ENCODE peak calls at places on chromosomes 2 and 18, in seven cellular contexts. K is heart left ventricle, C is fibroblast of mammary gland, F is Peyer's patch, E is stomach, W is nephron progenitor cell, S is cardiac fibroblast. Z is an unnamed sample.

GRCh38 chr2:199462167-199462976 is 4.6 kb upstream of the SATB2 start:
- DNase-seq in K (no peak), C (no peak), F (no peak), E (no peak), W (peak), S (no peak), Z (no peak)

GRCh38 chr2:70964596-70965386 is 13.6 kb upstream of the ANKRD53 start:
- DNase-seq in K (peak), C (peak), F (peak), E (peak), W (peak), S (peak), Z (no peak)

GRCh38 chr2:134144651-134145050 is 109.2 kb upstream of the MGAT5 start:
- DNase-seq in K (no peak), C (no peak), F (no peak), E (no peak), W (no peak), S (no peak), Z (no peak)

GRCh38 chr2:208040199-208041171 is 15.2 kb upstream of the PLEKHM3 start:
- DNase-seq in K (peak), C (peak), F (peak), E (peak), W (peak), S (peak), Z (no peak)

GRCh38 chr2:45709137-45709536 is 57.7 kb downstream of the PRKCE start:
- DNase-seq in K (peak), C (no peak), F (no peak), E (no peak), W (no peak), S (no peak), Z (no peak)

GRCh38 chr2:217356795-217357194 is 496.9 kb upstream of the TNP1 start:
- DNase-seq in K (no peak), C (no peak), F (no peak), E (no peak), W (no peak), S (peak), Z (no peak)

GRCh38 chr18:49441338-49441938 is 19.0 kb downstream of the DYM start:
- DNase-seq in K (no peak), C (no peak), F (no peak), E (no peak), W (no peak), S (no peak), Z (no peak)

GRCh38 chr2:179165356-179166000 is 99.2 kb downstream of the SESTD1 start:
- DNase-seq in K (no peak), C (no peak), F (no peak), E (no peak), W (no peak), S (no peak), Z (no peak)

GRCh38 chr18:44786697-44787096 is 106.0 kb downstream of the SETBP1 start:
- DNase-seq in K (no peak), C (no peak), F (no peak), E (no peak), W (peak), S (no peak), Z (no peak)

GRCh38 chr18:54229660-54230059 is 5.2 kb upstream of the MBD2 start:
- DNase-seq in K (no peak), C (no peak), F (no peak), E (no peak), W (no peak), S (no peak), Z (no peak)

GRCh38 chr2:219835493-219835892 is 208.1 kb downstream of the SLC4A3 start:
- DNase-seq in K (no peak), C (no peak), F (no peak), E (no peak), W (no peak), S (no peak), Z (no peak)

GRCh38 chr2:219831957-219832356 is 204.5 kb downstream of the SLC4A3 start:
- DNase-seq in K (no peak), C (no peak), F (no peak), E (no peak), W (no peak), S (no peak), Z (peak)

GRCh38 chr2:219832904-219833303 is 205.5 kb downstream of the SLC4A3 start:
- DNase-seq in K (no peak), C (no peak), F (no peak), E (no peak), W (no peak), S (no peak), Z (peak)

DNA sequence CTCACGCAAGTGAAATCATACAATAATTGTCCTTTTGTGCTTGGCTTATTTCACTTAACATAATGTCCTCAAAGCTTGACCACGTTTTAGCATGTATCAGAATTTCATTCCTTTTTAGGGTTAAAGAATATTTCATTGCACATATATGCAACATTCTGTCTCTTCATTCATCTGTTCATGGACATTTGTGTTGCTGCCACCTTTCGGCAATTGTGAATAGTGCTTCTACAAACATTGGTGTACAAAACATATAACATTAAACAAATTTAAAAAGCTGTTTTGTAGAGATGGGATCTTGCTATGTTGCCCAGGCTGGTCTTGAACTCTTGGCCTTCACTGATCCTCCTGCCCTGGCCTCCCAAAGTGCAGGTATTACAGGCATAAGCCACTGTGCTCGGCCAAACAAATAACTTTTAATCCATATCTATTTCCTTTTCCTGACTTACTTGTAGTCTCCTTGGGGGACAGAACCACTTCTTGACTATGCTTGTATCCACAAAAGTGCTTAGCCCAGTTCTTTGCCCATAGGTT is 209.3 kb downstream of the SLC4A3 start:
- DNase-seq in K (no peak), C (peak), F (no peak), E (no peak), W (no peak), S (peak), Z (no peak)
- TF ChIP-seq CTCF in K (peak), C (peak), F (no peak), E (no peak), W (no peak), S (peak), Z (no peak)

GRCh38 chr2:8544786-8545631 is 136.8 kb upstream of the ID2 start:
- DNase-seq in K (peak), C (peak), F (peak), E (peak), W (no peak), S (peak), Z (peak)

GRCh38 chr2:8542381-8543064 is 139.3 kb upstream of the ID2 start:
- DNase-seq in K (no peak), C (no peak), F (peak), E (no peak), W (no peak), S (no peak), Z (no peak)

GRCh38 chr2:8544168-8544785 is 137.6 kb upstream of the ID2 start:
- DNase-seq in K (no peak), C (no peak), F (no peak), E (no peak), W (no peak), S (no peak), Z (no peak)

GRCh38 chr2:8543065-8543411 is 138.8 kb upstream of the ID2 start:
- DNase-seq in K (no peak), C (no peak), F (peak), E (no peak), W (no peak), S (no peak), Z (no peak)

GRCh38 chr2:8543412-8544167 is 138.3 kb upstream of the ID2 start:
- DNase-seq in K (peak), C (peak), F (peak), E (peak), W (no peak), S (peak), Z (no peak)
- TF ChIP-seq CTCF in K (no peak), C (no peak), F (no peak), E (no peak), W (no peak), S (no peak), Z (no peak)

DNA sequence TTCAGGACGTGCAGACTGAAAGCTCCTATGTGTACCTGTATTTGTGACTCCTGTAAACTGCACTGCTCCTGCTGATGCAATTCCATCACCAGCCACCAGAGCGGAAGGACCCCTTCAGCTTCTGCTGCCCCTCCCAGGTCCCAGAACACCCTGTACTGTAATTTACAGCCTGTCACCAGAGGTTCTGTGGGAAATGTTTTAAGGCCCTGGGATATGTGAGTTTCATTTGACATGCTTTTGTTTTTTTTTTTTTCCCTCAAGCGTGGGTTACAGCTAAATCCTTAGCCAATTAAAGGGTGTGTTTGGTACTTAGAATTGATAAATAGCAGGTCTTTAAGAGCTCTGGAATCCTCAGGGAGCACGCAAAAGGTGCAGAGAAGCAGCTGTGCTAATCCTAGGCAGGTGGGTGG is 79.4 kb downstream of the KCTD1 start:
- DNase-seq in K (no peak), C (no peak), F (no peak), E (no peak), W (peak), S (no peak), Z (no peak)
- TF ChIP-seq CTCF in K (peak), C (peak), F (peak), E (peak), W (peak), S (peak), Z (no peak)

GRCh38 chr2:43192039-43192438 is 34.4 kb downstream of the ZFP36L2 start:
- DNase-seq in K (no peak), C (no peak), F (no peak), E (no peak), W (no peak), S (no peak), Z (no peak)
- TF ChIP-seq CTCF in K (no peak), C (peak), F (no peak), E (no peak), W (no peak), S (peak), Z (no peak)

GRCh38 chr2:3399829-3400228 is 20.3 kb downstream of the TRAPPC12 start:
- DNase-seq in K (peak), C (no peak), F (no peak), E (no peak), W (no peak), S (peak), Z (no peak)
- TF ChIP-seq CTCF in K (no peak), C (no peak), F (no peak), E (no peak), W (no peak), S (no peak), Z (no peak)

GRCh38 chr2:201120500-201120899 is 4.5 kb downstream of the CFLAR start:
- DNase-seq in K (no peak), C (no peak), F (no peak), E (no peak), W (no peak), S (peak), Z (no peak)
- TF ChIP-seq CTCF in K (no peak), C (no peak), F (no peak), E (no peak), W (no peak), S (no peak), Z (no peak)

GRCh38 chr18:68735498-68736343 is 20.8 kb upstream of the TMX3 start:
- DNase-seq in K (no peak), C (peak), F (no peak), E (no peak), W (no peak), S (peak), Z (no peak)

GRCh38 chr18:68728301-68728700 is 13.4 kb upstream of the TMX3 start:
- DNase-seq in K (no peak), C (no peak), F (no peak), E (no peak), W (no peak), S (no peak), Z (no peak)

GRCh38 chr18:68734311-68734710 is 19.4 kb upstream of the TMX3 start:
- DNase-seq in K (no peak), C (peak), F (no peak), E (no peak), W (no peak), S (no peak), Z (no peak)

GRCh38 chr18:68738572-68738971 is 23.7 kb upstream of the TMX3 start:
- DNase-seq in K (no peak), C (peak), F (no peak), E (no peak), W (no peak), S (no peak), Z (no peak)

DNA sequence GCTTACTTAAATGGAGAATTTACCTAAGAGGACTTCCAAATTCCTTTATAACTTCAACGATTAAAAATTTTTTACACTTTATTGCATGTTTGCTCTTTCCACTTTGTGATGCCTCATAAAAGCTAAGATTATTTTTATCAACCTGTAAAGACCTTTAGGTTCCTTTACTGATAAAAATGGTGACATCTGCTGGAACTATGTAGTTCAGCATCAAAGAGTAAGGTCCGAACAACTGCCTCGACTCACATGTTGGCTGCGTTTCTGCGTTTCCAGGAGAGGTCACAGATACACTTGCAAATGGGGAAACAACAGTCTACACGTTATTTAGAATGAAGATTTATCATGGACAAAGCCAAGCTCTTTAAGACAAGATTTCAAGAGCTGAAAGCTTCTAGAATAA is 18.8 kb upstream of the TMX3 start:
- DNase-seq in K (no peak), C (peak), F (no peak), E (no peak), W (no peak), S (no peak), Z (no peak)
- TF ChIP-seq CTCF in K (no peak), C (no peak), F (no peak), E (no peak), W (no peak), S (no peak), Z (no peak)